ENCODE peak calls at places on chromosomes 2 and 18, in nine cellular contexts. P, U, F, E, C, H, X, O and A are unnamed samples.

GRCh38 chr2:207328944-207329386 is 163.2 kb upstream of the KLF7 start:
- DNase-seq in U (no peak), O (no peak), X (no peak), C (no peak), P (no peak), H (no peak), F (no peak), E (no peak), A (no peak)

GRCh38 chr18:50879302-50880107 is 587 bp downstream of the ME2 start:
- DNase-seq in H (no peak), F (peak), E (no peak), O (peak), U (no peak), X (peak), C (no peak), P (no peak), A (no peak)

GRCh38 chr2:129758461-129759185 is 220.8 kb upstream of the RAB6C start:
- DNase-seq in E (peak), O (no peak), P (no peak), X (peak), U (no peak), H (peak), C (no peak), F (no peak), A (no peak)

GRCh38 chr2:23556929-23557328 is 171.9 kb downstream of the KLHL29 start:
- DNase-seq in X (no peak), H (no peak), O (no peak), F (no peak), P (no peak), E (no peak), U (no peak), C (no peak), A (no peak)

GRCh38 chr2:177891533-177891932 is 181.0 kb downstream of the PDE11A start:
- DNase-seq in X (no peak), H (no peak), U (no peak), E (no peak), O (no peak), P (no peak), C (no peak), F (no peak), A (no peak)

GRCh38 chr18:24212939-24213338 is 74.1 kb downstream of the CABYR start:
- DNase-seq in P (peak), O (peak), U (peak), E (no peak), H (no peak), X (no peak), F (peak), C (no peak), A (no peak)

GRCh38 chr2:144671695-144672094 is 151.8 kb upstream of the ZEB2 start:
- DNase-seq in P (no peak), H (no peak), O (no peak), E (no peak), X (no peak), U (no peak), C (no peak), F (no peak), A (no peak)

GRCh38 chr2:208249241-208249640 is 5.6 kb downstream of the IDH1 start:
- DNase-seq in O (no peak), C (no peak), H (no peak), F (no peak), P (no peak), U (no peak), X (no peak), E (no peak), A (no peak)

GRCh38 chr2:145065278-145065677 is 545.4 kb upstream of the ZEB2 start:
- DNase-seq in E (no peak), H (no peak), P (no peak), X (no peak), U (no peak), F (no peak), C (no peak), O (peak), A (no peak)

GRCh38 chr2:27407798-27408491 is 1.4 kb downstream of the PPM1G start:
- DNase-seq in H (no peak), F (peak), O (peak), X (no peak), U (peak), C (peak), E (no peak), P (no peak), A (peak)

GRCh38 chr2:239116456-239117246 is 268.8 kb downstream of the TWIST2 start:
- DNase-seq in C (no peak), F (peak), H (no peak), U (no peak), P (no peak), E (peak), O (no peak), X (no peak), A (no peak)

GRCh38 chr2:128376241-128377041 is 57.8 kb upstream of the HS6ST1 start:
- DNase-seq in F (no peak), P (no peak), H (peak), E (no peak), U (no peak), X (no peak), C (no peak), O (no peak), A (no peak)

GRCh38 chr2:219358170-219359075 is 25.9 kb upstream of the RESP18 start:
- DNase-seq in C (peak), X (no peak), F (no peak), H (no peak), U (no peak), E (peak), P (no peak), O (no peak), A (no peak)

GRCh38 chr2:66576381-66577330 is 141.7 kb downstream of the MEIS1 start:
- DNase-seq in C (peak), P (no peak), U (no peak), F (peak), X (no peak), E (peak), H (no peak), O (peak), A (peak)

GRCh38 chr2:225980372-225980771 is 580.9 kb downstream of the NYAP2 start:
- DNase-seq in H (no peak), X (no peak), P (no peak), O (no peak), F (no peak), E (no peak), U (no peak), C (no peak), A (no peak)

GRCh38 chr18:41265047-41265446 is 690.0 kb upstream of the PIK3C3 start:
- DNase-seq in O (peak), X (no peak), E (no peak), F (no peak), C (no peak), H (no peak), U (no peak), P (no peak), A (no peak)

GRCh38 chr18:21389283-21389682 is 147.3 kb downstream of the GREB1L start:
- DNase-seq in X (no peak), E (no peak), F (no peak), H (no peak), C (no peak), P (no peak), U (no peak), O (no peak), A (no peak)
- TF ChIP-seq CTCF in X (no peak), E (no peak), F (no peak), H (no peak), C (peak), P (peak), U (no peak), O (no peak), A (no peak)

GRCh38 chr2:156334496-156335478 is 2.3 kb upstream of the NR4A2 start:
- DNase-seq in P (no peak), C (peak), E (peak), F (peak), U (peak), X (peak), O (peak), H (peak), A (peak)
- TF ChIP-seq CTCF in P (peak), C (no peak), E (no peak), F (no peak), U (no peak), X (no peak), O (no peak), H (no peak), A (peak)

GRCh38 chr18:31636387-31636786 is 44.7 kb downstream of the TTR start:
- DNase-seq in X (no peak), U (no peak), H (no peak), C (no peak), O (no peak), P (no peak), E (no peak), F (no peak), A (no peak)

GRCh38 chr18:31632356-31632755 is 40.7 kb downstream of the TTR start:
- DNase-seq in X (no peak), C (no peak), O (no peak), P (no peak), F (no peak), E (no peak), H (no peak), U (no peak), A (no peak)

GRCh38 chr18:31633416-31634330 is 42.0 kb downstream of the TTR start:
- DNase-seq in O (no peak), U (no peak), H (no peak), F (no peak), P (no peak), X (no peak), E (no peak), C (no peak), A (no peak)

GRCh38 chr18:31631526-31631925 is 39.8 kb downstream of the TTR start:
- DNase-seq in P (no peak), E (no peak), C (no peak), H (no peak), X (no peak), O (no peak), F (no peak), U (no peak), A (no peak)

GRCh38 chr18:31634331-31634713 is 42.6 kb downstream of the TTR start:
- DNase-seq in P (no peak), F (no peak), X (no peak), O (no peak), C (no peak), U (no peak), H (no peak), E (no peak), A (no peak)
- TF ChIP-seq CTCF in P (no peak), F (no peak), X (no peak), O (no peak), C (no peak), U (no peak), H (no peak), E (no peak), A (no peak)

GRCh38 chr2:112019510-112019909 is 35.6 kb upstream of the TMEM87B start:
- DNase-seq in O (no peak), C (no peak), E (no peak), F (no peak), X (no peak), U (no peak), P (no peak), H (no peak), A (no peak)

GRCh38 chr2:112021781-112022231 is 33.3 kb upstream of the TMEM87B start:
- DNase-seq in E (no peak), P (no peak), F (no peak), X (no peak), U (no peak), H (no peak), O (peak), C (no peak), A (no peak)

GRCh38 chr2:112018846-112019245 is 36.2 kb upstream of the TMEM87B start:
- DNase-seq in P (no peak), X (no peak), H (no peak), C (no peak), O (no peak), E (no peak), F (no peak), U (no peak), A (no peak)

GRCh38 chr2:112021269-112021668 is 33.8 kb upstream of the TMEM87B start:
- DNase-seq in O (no peak), H (no peak), X (no peak), E (no peak), P (no peak), F (no peak), C (no peak), U (no peak), A (no peak)

DNA sequence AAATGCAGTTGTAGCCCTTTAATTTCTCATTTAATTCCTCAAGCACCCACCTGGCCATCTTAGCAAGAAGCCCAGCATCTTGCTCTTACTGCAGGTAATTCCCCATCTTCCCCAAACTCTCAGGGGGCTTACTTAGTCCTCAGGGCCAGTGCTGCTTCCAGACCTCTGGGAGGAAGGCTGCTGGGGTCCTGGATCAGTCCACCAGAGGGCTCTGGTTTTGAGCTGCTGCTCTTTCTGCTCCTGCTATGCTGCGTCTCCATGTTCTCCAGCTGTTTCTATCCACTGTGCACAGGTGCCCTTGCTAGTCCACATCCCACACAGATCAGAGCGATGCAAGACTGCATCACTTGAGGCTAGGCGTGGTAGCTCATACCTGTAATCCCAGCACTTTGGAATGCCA is 34.5 kb upstream of the TMEM87B start:
- DNase-seq in C (no peak), X (no peak), E (no peak), F (no peak), U (no peak), H (no peak), P (no peak), O (no peak), A (no peak)
- TF ChIP-seq CTCF in C (no peak), X (no peak), E (peak), F (no peak), U (peak), H (no peak), P (peak), O (peak), A (peak)

DNA sequence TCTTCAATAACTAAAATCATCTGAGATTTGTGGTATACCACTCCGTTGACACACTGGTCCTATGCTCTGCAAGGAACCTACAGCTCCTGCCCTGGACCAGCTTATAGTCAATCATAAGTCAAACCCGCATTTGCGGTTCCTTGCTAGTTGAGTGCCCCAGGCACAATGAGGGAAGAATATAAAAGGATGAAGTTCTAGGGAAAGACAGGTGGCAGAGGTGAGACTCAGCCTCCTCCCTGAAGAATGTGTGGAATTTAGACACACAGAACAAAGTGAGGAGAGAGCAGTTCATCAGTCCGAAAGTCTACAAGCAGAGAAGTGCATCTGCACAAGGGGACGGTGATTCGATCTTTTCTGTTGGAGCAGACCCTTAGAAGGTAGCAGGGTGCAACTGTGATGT is 615.0 kb upstream of the FANCL start:
- DNase-seq in U (no peak), E (no peak), H (no peak), O (no peak), X (no peak), F (no peak), C (no peak), P (no peak), A (no peak)
- TF ChIP-seq CTCF in U (no peak), E (no peak), H (no peak), O (no peak), X (no peak), F (no peak), C (no peak), P (no peak), A (no peak)

GRCh38 chr18:52343138-52343537 is 3.1 kb downstream of the DCC start:
- DNase-seq in C (no peak), E (no peak), O (peak), P (no peak), H (no peak), F (no peak), X (no peak), U (no peak), A (no peak)
- TF ChIP-seq CTCF in C (peak), E (no peak), O (no peak), P (peak), H (no peak), F (no peak), X (no peak), U (peak), A (peak)

GRCh38 chr18:55249572-55249971 is 290.3 kb upstream of the CCDC68 start:
- DNase-seq in C (no peak), E (no peak), P (no peak), H (no peak), O (no peak), F (no peak), X (no peak), U (no peak), A (no peak)

GRCh38 chr18:55252053-55252675 is 292.9 kb upstream of the CCDC68 start:
- DNase-seq in X (no peak), P (no peak), F (no peak), H (no peak), U (no peak), O (no peak), C (no peak), E (no peak), A (no peak)

GRCh38 chr18:55251186-55251995 is 292.1 kb upstream of the CCDC68 start:
- DNase-seq in X (no peak), E (no peak), F (no peak), H (no peak), U (no peak), O (peak), C (no peak), P (no peak), A (no peak)

GRCh38 chr18:55252946-55253345 is 293.7 kb upstream of the CCDC68 start:
- DNase-seq in P (no peak), X (no peak), H (no peak), O (no peak), C (no peak), E (no peak), U (no peak), F (no peak), A (no peak)

DNA sequence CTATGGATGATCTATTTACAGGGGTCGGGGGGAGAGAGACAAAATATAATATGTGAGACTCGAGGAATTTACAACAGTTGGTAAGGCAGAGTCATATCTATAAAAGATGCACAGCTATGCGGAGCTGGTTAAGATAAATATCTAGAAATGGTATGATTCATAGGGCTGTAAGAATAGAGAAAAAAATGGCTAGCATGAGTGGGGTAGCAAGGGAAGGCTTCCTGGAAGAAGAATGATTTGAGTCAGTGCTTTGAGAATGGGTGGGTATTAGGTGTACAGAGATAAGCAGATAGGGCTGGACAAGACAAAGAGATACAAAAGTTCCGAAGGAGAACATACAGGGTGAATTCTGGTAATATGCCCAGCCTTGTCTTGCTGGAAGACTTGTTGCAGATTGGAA is 291.5 kb upstream of the CCDC68 start:
- DNase-seq in O (no peak), C (no peak), F (no peak), P (no peak), X (no peak), U (no peak), E (no peak), H (no peak), A (no peak)
- TF ChIP-seq CTCF in O (no peak), C (no peak), F (no peak), P (no peak), X (no peak), U (no peak), E (no peak), H (no peak), A (no peak)